ENCODE peak calls at places on chromosomes 5 and 9, in eight cellular contexts. One of them, this sample, is unnamed.

GRCh38 chr9:137454145-137454505 is 5.0 kb downstream of the NSMF start:
- DNase-seq in glutamatergic neuron: peak
- DNase-seq in left lobe of liver: peak
- DNase-seq in mucosa of descending colon: peak
- DNase-seq in NCI-H1694 treated with DMSO at 0.1 percent for 48 hours: no peak
- DNase-seq in COR-L47: no peak
- DNase-seq in activated gamma-delta T cell treated with Interleukin-2 at 50 U/mL for 16 hours: no peak
- DNase-seq in NCI-H460: no peak
- DNase-seq in this sample: peak

GRCh38 chr5:39200081-39200480 is 19.3 kb downstream of the FYB1 start:
- DNase-seq in glutamatergic neuron: no peak
- DNase-seq in left lobe of liver: no peak
- DNase-seq in mucosa of descending colon: no peak
- DNase-seq in NCI-H1694 treated with DMSO at 0.1 percent for 48 hours: no peak
- DNase-seq in COR-L47: no peak
- DNase-seq in activated gamma-delta T cell treated with Interleukin-2 at 50 U/mL for 16 hours: no peak
- DNase-seq in NCI-H460: no peak
- DNase-seq in this sample: no peak

GRCh38 chr5:95403996-95404395 is 12.8 kb downstream of the FAM81B start:
- DNase-seq in glutamatergic neuron: no peak
- DNase-seq in left lobe of liver: no peak
- DNase-seq in mucosa of descending colon: no peak
- DNase-seq in NCI-H1694 treated with DMSO at 0.1 percent for 48 hours: no peak
- DNase-seq in COR-L47: no peak
- DNase-seq in activated gamma-delta T cell treated with Interleukin-2 at 50 U/mL for 16 hours: no peak
- DNase-seq in NCI-H460: no peak
- DNase-seq in this sample: no peak

GRCh38 chr9:135241381-135242380 is 154.2 kb downstream of the OLFM1 start:
- DNase-seq in glutamatergic neuron: peak
- DNase-seq in left lobe of liver: no peak
- DNase-seq in mucosa of descending colon: no peak
- DNase-seq in NCI-H1694 treated with DMSO at 0.1 percent for 48 hours: peak
- DNase-seq in COR-L47: no peak
- DNase-seq in activated gamma-delta T cell treated with Interleukin-2 at 50 U/mL for 16 hours: no peak
- DNase-seq in NCI-H460: no peak
- DNase-seq in this sample: no peak

GRCh38 chr5:160260006-160260775 is 30.9 kb downstream of the FABP6 start:
- DNase-seq in glutamatergic neuron: no peak
- DNase-seq in left lobe of liver: no peak
- DNase-seq in mucosa of descending colon: no peak
- DNase-seq in NCI-H1694 treated with DMSO at 0.1 percent for 48 hours: no peak
- DNase-seq in COR-L47: no peak
- DNase-seq in activated gamma-delta T cell treated with Interleukin-2 at 50 U/mL for 16 hours: no peak
- DNase-seq in NCI-H460: no peak
- DNase-seq in this sample: no peak

GRCh38 chr9:108104991-108105390 is 615.4 kb upstream of the KLF4 start:
- DNase-seq in glutamatergic neuron: no peak
- DNase-seq in left lobe of liver: no peak
- DNase-seq in mucosa of descending colon: peak
- DNase-seq in NCI-H1694 treated with DMSO at 0.1 percent for 48 hours: no peak
- DNase-seq in COR-L47: no peak
- DNase-seq in activated gamma-delta T cell treated with Interleukin-2 at 50 U/mL for 16 hours: no peak
- DNase-seq in NCI-H460: no peak
- DNase-seq in this sample: no peak

GRCh38 chr5:44714871-44715580 is 93.7 kb upstream of the MRPS30 start:
- DNase-seq in glutamatergic neuron: no peak
- DNase-seq in left lobe of liver: no peak
- DNase-seq in mucosa of descending colon: no peak
- DNase-seq in NCI-H1694 treated with DMSO at 0.1 percent for 48 hours: no peak
- DNase-seq in COR-L47: no peak
- DNase-seq in activated gamma-delta T cell treated with Interleukin-2 at 50 U/mL for 16 hours: no peak
- DNase-seq in NCI-H460: no peak
- DNase-seq in this sample: no peak

GRCh38 chr5:57002959-57003485 is 51.1 kb upstream of the MIER3 start:
- DNase-seq in glutamatergic neuron: no peak
- DNase-seq in left lobe of liver: no peak
- DNase-seq in mucosa of descending colon: no peak
- DNase-seq in NCI-H1694 treated with DMSO at 0.1 percent for 48 hours: no peak
- DNase-seq in COR-L47: no peak
- DNase-seq in activated gamma-delta T cell treated with Interleukin-2 at 50 U/mL for 16 hours: no peak
- DNase-seq in NCI-H460: no peak
- DNase-seq in this sample: no peak

GRCh38 chr9:90022474-90022873 is 417.7 kb downstream of the GADD45G start:
- DNase-seq in glutamatergic neuron: no peak
- DNase-seq in left lobe of liver: no peak
- DNase-seq in mucosa of descending colon: no peak
- DNase-seq in NCI-H1694 treated with DMSO at 0.1 percent for 48 hours: no peak
- DNase-seq in COR-L47: no peak
- DNase-seq in activated gamma-delta T cell treated with Interleukin-2 at 50 U/mL for 16 hours: no peak
- DNase-seq in NCI-H460: no peak
- DNase-seq in this sample: no peak

GRCh38 chr5:122150128-122150685 is 20.9 kb downstream of the ZNF474 start:
- DNase-seq in glutamatergic neuron: no peak
- DNase-seq in left lobe of liver: no peak
- DNase-seq in mucosa of descending colon: no peak
- DNase-seq in NCI-H1694 treated with DMSO at 0.1 percent for 48 hours: no peak
- DNase-seq in COR-L47: no peak
- DNase-seq in activated gamma-delta T cell treated with Interleukin-2 at 50 U/mL for 16 hours: no peak
- DNase-seq in NCI-H460: no peak
- DNase-seq in this sample: no peak

GRCh38 chr5:136285501-136285900 is 79.8 kb downstream of the TRPC7 start:
- DNase-seq in glutamatergic neuron: no peak
- DNase-seq in left lobe of liver: no peak
- DNase-seq in mucosa of descending colon: no peak
- DNase-seq in NCI-H1694 treated with DMSO at 0.1 percent for 48 hours: no peak
- DNase-seq in COR-L47: no peak
- DNase-seq in activated gamma-delta T cell treated with Interleukin-2 at 50 U/mL for 16 hours: no peak
- DNase-seq in NCI-H460: peak
- DNase-seq in this sample: no peak

GRCh38 chr9:81635526-81636279 is 53.6 kb downstream of the TLE1 start:
- DNase-seq in glutamatergic neuron: no peak
- DNase-seq in left lobe of liver: no peak
- DNase-seq in mucosa of descending colon: no peak
- DNase-seq in NCI-H1694 treated with DMSO at 0.1 percent for 48 hours: no peak
- DNase-seq in COR-L47: no peak
- DNase-seq in activated gamma-delta T cell treated with Interleukin-2 at 50 U/mL for 16 hours: no peak
- DNase-seq in NCI-H460: no peak
- DNase-seq in this sample: no peak

GRCh38 chr9:123335227-123335985 is 20.6 kb upstream of the CRB2 start:
- DNase-seq in glutamatergic neuron: no peak
- DNase-seq in left lobe of liver: no peak
- DNase-seq in mucosa of descending colon: no peak
- DNase-seq in NCI-H1694 treated with DMSO at 0.1 percent for 48 hours: no peak
- DNase-seq in COR-L47: no peak
- DNase-seq in activated gamma-delta T cell treated with Interleukin-2 at 50 U/mL for 16 hours: no peak
- DNase-seq in NCI-H460: no peak
- DNase-seq in this sample: peak

GRCh38 chr5:145484195-145484594 is 350.9 kb downstream of the PRELID2 start:
- DNase-seq in glutamatergic neuron: no peak
- DNase-seq in left lobe of liver: no peak
- DNase-seq in mucosa of descending colon: no peak
- DNase-seq in NCI-H1694 treated with DMSO at 0.1 percent for 48 hours: no peak
- DNase-seq in COR-L47: no peak
- DNase-seq in activated gamma-delta T cell treated with Interleukin-2 at 50 U/mL for 16 hours: no peak
- DNase-seq in NCI-H460: no peak
- DNase-seq in this sample: no peak

GRCh38 chr5:154478224-154478565 is at the start of gene HAND1:
- DNase-seq in glutamatergic neuron: peak
- DNase-seq in left lobe of liver: no peak
- DNase-seq in mucosa of descending colon: peak
- DNase-seq in NCI-H1694 treated with DMSO at 0.1 percent for 48 hours: peak
- DNase-seq in COR-L47: peak
- DNase-seq in activated gamma-delta T cell treated with Interleukin-2 at 50 U/mL for 16 hours: no peak
- DNase-seq in NCI-H460: peak
- DNase-seq in this sample: peak

GRCh38 chr5:36870399-36871040 is 6.0 kb upstream of the NIPBL start:
- DNase-seq in glutamatergic neuron: no peak
- DNase-seq in left lobe of liver: no peak
- DNase-seq in mucosa of descending colon: no peak
- DNase-seq in NCI-H1694 treated with DMSO at 0.1 percent for 48 hours: peak
- DNase-seq in COR-L47: peak
- DNase-seq in activated gamma-delta T cell treated with Interleukin-2 at 50 U/mL for 16 hours: no peak
- DNase-seq in NCI-H460: peak
- DNase-seq in this sample: no peak

GRCh38 chr5:132456553-132457361 is 33.8 kb downstream of the IRF1 start:
- DNase-seq in glutamatergic neuron: no peak
- DNase-seq in left lobe of liver: no peak
- DNase-seq in mucosa of descending colon: peak
- DNase-seq in NCI-H1694 treated with DMSO at 0.1 percent for 48 hours: no peak
- DNase-seq in COR-L47: no peak
- DNase-seq in activated gamma-delta T cell treated with Interleukin-2 at 50 U/mL for 16 hours: peak
- DNase-seq in NCI-H460: no peak
- DNase-seq in this sample: peak

GRCh38 chr5:138559937-138560336 is 15.3 kb downstream of the HSPA9 start:
- DNase-seq in glutamatergic neuron: no peak
- DNase-seq in left lobe of liver: no peak
- DNase-seq in mucosa of descending colon: no peak
- DNase-seq in NCI-H1694 treated with DMSO at 0.1 percent for 48 hours: no peak
- DNase-seq in COR-L47: no peak
- DNase-seq in activated gamma-delta T cell treated with Interleukin-2 at 50 U/mL for 16 hours: no peak
- DNase-seq in NCI-H460: no peak
- DNase-seq in this sample: no peak